ENCODE peak calls at places on chromosome 22, in eight cellular contexts. One of them, this sample, is unnamed.

GRCh38 chr22:29901354-29901753 is 18.4 kb downstream of the MTMR3 start:
- DNase-seq in H9: no peak
- DNase-seq in SK-N-SH: no peak
- DNase-seq in hepatocyte: no peak
- DNase-seq in mesendoderm: no peak
- DNase-seq in CD8-positive, alpha-beta memory T cell: no peak
- DNase-seq in ovary: no peak
- DNase-seq in stomach: no peak
- DNase-seq in this sample: no peak

GRCh38 chr22:21669026-21669425 is 3.2 kb downstream of the PPIL2 start:
- DNase-seq in SK-N-SH: no peak
- DNase-seq in hepatocyte: no peak
- DNase-seq in ovary: no peak
- DNase-seq in stomach: no peak
- DNase-seq in CD8-positive, alpha-beta memory T cell: no peak
- DNase-seq in mesendoderm: no peak
- DNase-seq in H9: no peak
- DNase-seq in this sample: no peak

GRCh38 chr22:42194104-42194851 is 63.7 kb upstream of the CYP2D6 start:
- DNase-seq in stomach: no peak
- DNase-seq in ovary: no peak
- DNase-seq in hepatocyte: no peak
- DNase-seq in mesendoderm: no peak
- DNase-seq in CD8-positive, alpha-beta memory T cell: no peak
- DNase-seq in SK-N-SH: no peak
- DNase-seq in H9: no peak
- DNase-seq in this sample: no peak

GRCh38 chr22:20062766-20063083 is 17.3 kb upstream of the DGCR8 start:
- DNase-seq in ovary: no peak
- DNase-seq in stomach: no peak
- DNase-seq in hepatocyte: peak; percentile 55
- DNase-seq in CD8-positive, alpha-beta memory T cell: no peak
- DNase-seq in mesendoderm: no peak
- DNase-seq in H9: no peak
- DNase-seq in SK-N-SH: no peak
- DNase-seq in this sample: no peak

GRCh38 chr22:27115816-27116256 is 458.4 kb downstream of the MIAT start:
- DNase-seq in hepatocyte: peak; percentile 67
- DNase-seq in mesendoderm: peak; percentile 93
- DNase-seq in H9: no peak
- DNase-seq in ovary: no peak
- DNase-seq in stomach: peak; percentile 52
- DNase-seq in CD8-positive, alpha-beta memory T cell: no peak
- DNase-seq in SK-N-SH: no peak
- DNase-seq in this sample: no peak

GRCh38 chr22:26642465-26643367 is 14.7 kb upstream of the MIAT start:
- DNase-seq in mesendoderm: peak; percentile 71
- DNase-seq in SK-N-SH: no peak
- DNase-seq in hepatocyte: no peak
- DNase-seq in H9: peak; percentile 77
- DNase-seq in CD8-positive, alpha-beta memory T cell: peak; percentile 56
- DNase-seq in stomach: peak; percentile 39
- DNase-seq in ovary: no peak
- DNase-seq in this sample: no peak

GRCh38 chr22:43554259-43554636 is 142.4 kb downstream of the MPPED1 start:
- DNase-seq in CD8-positive, alpha-beta memory T cell: no peak
- DNase-seq in mesendoderm: no peak
- DNase-seq in hepatocyte: no peak
- DNase-seq in stomach: no peak
- DNase-seq in SK-N-SH: no peak
- DNase-seq in ovary: no peak
- DNase-seq in H9: no peak
- DNase-seq in this sample: no peak

GRCh38 chr22:22123960-22124278 is 120.7 kb upstream of the VPREB1 start:
- DNase-seq in ovary: no peak
- DNase-seq in SK-N-SH: no peak
- DNase-seq in hepatocyte: no peak
- DNase-seq in mesendoderm: no peak
- DNase-seq in CD8-positive, alpha-beta memory T cell: no peak
- DNase-seq in H9: no peak
- DNase-seq in stomach: no peak
- DNase-seq in this sample: no peak

GRCh38 chr22:42769574-42770447 is 49.1 kb upstream of the A4GALT start:
- DNase-seq in ovary: peak; percentile 82
- DNase-seq in CD8-positive, alpha-beta memory T cell: no peak
- DNase-seq in stomach: peak; percentile 90
- DNase-seq in SK-N-SH: no peak
- DNase-seq in H9: no peak
- DNase-seq in mesendoderm: no peak
- DNase-seq in hepatocyte: peak; percentile 83
- DNase-seq in this sample: peak; percentile 52

GRCh38 chr22:19526702-19527111 is 2.5 kb upstream of the CLDN5 start:
- DNase-seq in hepatocyte: no peak
- DNase-seq in ovary: no peak
- DNase-seq in H9: no peak
- DNase-seq in CD8-positive, alpha-beta memory T cell: no peak
- DNase-seq in SK-N-SH: no peak
- DNase-seq in mesendoderm: no peak
- DNase-seq in stomach: no peak
- DNase-seq in this sample: no peak

GRCh38 chr22:44336962-44337657 is 24.4 kb upstream of the SHISAL1 start:
- DNase-seq in stomach: no peak
- DNase-seq in H9: no peak
- DNase-seq in CD8-positive, alpha-beta memory T cell: no peak
- DNase-seq in SK-N-SH: no peak
- DNase-seq in hepatocyte: no peak
- DNase-seq in ovary: no peak
- DNase-seq in mesendoderm: no peak
- DNase-seq in this sample: no peak

GRCh38 chr22:17964647-17965046 is 59.7 kb downstream of the MICAL3 start:
- DNase-seq in hepatocyte: no peak
- DNase-seq in SK-N-SH: no peak
- DNase-seq in stomach: no peak
- DNase-seq in mesendoderm: no peak
- DNase-seq in CD8-positive, alpha-beta memory T cell: no peak
- DNase-seq in H9: no peak
- DNase-seq in ovary: no peak
- DNase-seq in this sample: no peak

GRCh38 chr22:27400811-27401210 is 400.7 kb downstream of the MN1 start:
- DNase-seq in SK-N-SH: no peak
- DNase-seq in ovary: no peak
- DNase-seq in hepatocyte: no peak
- DNase-seq in H9: no peak
- DNase-seq in CD8-positive, alpha-beta memory T cell: no peak
- DNase-seq in mesendoderm: no peak
- DNase-seq in stomach: no peak
- DNase-seq in this sample: no peak

GRCh38 chr22:21587803-21588611 is 20.5 kb downstream of the UBE2L3 start:
- DNase-seq in stomach: no peak
- DNase-seq in CD8-positive, alpha-beta memory T cell: no peak
- DNase-seq in H9: no peak
- DNase-seq in hepatocyte: no peak
- DNase-seq in SK-N-SH: no peak
- DNase-seq in mesendoderm: no peak
- DNase-seq in ovary: no peak
- DNase-seq in this sample: no peak

GRCh38 chr22:20807315-20807752 is 33.4 kb downstream of the SERPIND1 start:
- DNase-seq in mesendoderm: peak; percentile 54
- DNase-seq in hepatocyte: peak; percentile 49
- DNase-seq in stomach: no peak
- DNase-seq in CD8-positive, alpha-beta memory T cell: no peak
- DNase-seq in SK-N-SH: no peak
- DNase-seq in H9: no peak
- DNase-seq in ovary: no peak
- DNase-seq in this sample: no peak

GRCh38 chr22:49103314-49104052 is 724.2 kb downstream of the BRD1 start:
- DNase-seq in SK-N-SH: peak; percentile 73
- DNase-seq in hepatocyte: no peak
- DNase-seq in stomach: no peak
- DNase-seq in mesendoderm: peak; percentile 26
- DNase-seq in CD8-positive, alpha-beta memory T cell: no peak
- DNase-seq in ovary: no peak
- DNase-seq in H9: no peak
- DNase-seq in this sample: no peak

GRCh38 chr22:44669725-44670027 is 32.3 kb upstream of the PRR5 start:
- DNase-seq in stomach: no peak
- DNase-seq in CD8-positive, alpha-beta memory T cell: no peak
- DNase-seq in hepatocyte: no peak
- DNase-seq in SK-N-SH: peak; percentile 69
- DNase-seq in mesendoderm: peak; percentile 46
- DNase-seq in H9: peak; percentile 62
- DNase-seq in ovary: no peak
- DNase-seq in this sample: no peak

GRCh38 chr22:50625131-50625567 is 2.8 kb downstream of the ARSA start:
- DNase-seq in SK-N-SH: no peak
- DNase-seq in stomach: no peak
- DNase-seq in hepatocyte: peak; percentile 4
- DNase-seq in mesendoderm: no peak
- DNase-seq in ovary: no peak
- DNase-seq in H9: no peak
- DNase-seq in CD8-positive, alpha-beta memory T cell: no peak
- DNase-seq in this sample: no peak

GRCh38 chr22:29431986-29432385 is 6.4 kb upstream of the RFPL1 start:
- DNase-seq in hepatocyte: peak; percentile 51
- DNase-seq in mesendoderm: peak; percentile 80
- DNase-seq in stomach: no peak
- DNase-seq in H9: no peak
- DNase-seq in SK-N-SH: no peak
- DNase-seq in CD8-positive, alpha-beta memory T cell: no peak
- DNase-seq in ovary: no peak
- DNase-seq in this sample: peak; percentile 57

DNA sequence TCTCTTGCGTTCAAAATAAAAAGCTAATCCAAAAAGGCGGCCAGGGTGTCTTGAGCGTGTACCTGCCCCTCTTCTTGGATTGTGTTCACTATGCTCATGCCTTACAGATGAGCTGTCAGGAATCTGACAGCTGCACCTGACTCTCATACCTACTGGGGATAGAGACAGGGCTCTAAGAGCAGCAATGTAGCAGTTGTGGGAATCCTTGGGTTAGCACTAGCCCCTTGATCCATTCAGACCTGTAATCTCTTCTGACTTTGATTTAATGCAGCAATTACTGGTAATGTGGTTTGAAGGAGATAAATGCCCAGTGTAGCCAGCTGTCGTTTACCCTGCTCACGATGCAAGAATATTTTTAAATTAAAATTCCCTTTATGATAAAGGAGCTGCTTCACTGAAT is 145.8 kb downstream of the APOL5 start:
- DNase-seq in ovary: no peak
- DNase-seq in mesendoderm: peak; percentile 35
- DNase-seq in hepatocyte: no peak
- DNase-seq in H9: no peak
- DNase-seq in SK-N-SH: peak; percentile 51
- DNase-seq in stomach: no peak
- DNase-seq in CD8-positive, alpha-beta memory T cell: no peak
- DNase-seq in this sample: no peak
- H3K4me1 ChIP-seq in ovary: peaks cover 12% of the 10 kb centered on the region
- H3K4me1 ChIP-seq in mesendoderm: peaks cover 4% of the 10 kb centered on the region
- H3K4me1 ChIP-seq in hepatocyte: peaks cover 14% of the 10 kb centered on the region
- H3K4me1 ChIP-seq in H9: peaks cover 4% of the 10 kb centered on the region
- H3K4me1 ChIP-seq in SK-N-SH: peaks cover 28% of the 10 kb centered on the region
- H3K4me1 ChIP-seq in stomach: peaks cover 5% of the 10 kb centered on the region
- H3K4me1 ChIP-seq in CD8-positive, alpha-beta memory T cell: no peaks in the 10 kb centered on the region
- H3K4me1 ChIP-seq in this sample: no peaks in the 10 kb centered on the region

GRCh38 chr22:31445642-31446041 is 44.0 kb downstream of the EIF4ENIF1 start:
- DNase-seq in H9: no peak
- DNase-seq in stomach: no peak
- DNase-seq in CD8-positive, alpha-beta memory T cell: no peak
- DNase-seq in hepatocyte: no peak
- DNase-seq in ovary: no peak
- DNase-seq in mesendoderm: no peak
- DNase-seq in SK-N-SH: no peak
- DNase-seq in this sample: no peak

GRCh38 chr22:31446767-31447166 is 42.9 kb downstream of the EIF4ENIF1 start:
- DNase-seq in hepatocyte: no peak
- DNase-seq in mesendoderm: no peak
- DNase-seq in stomach: no peak
- DNase-seq in H9: no peak
- DNase-seq in CD8-positive, alpha-beta memory T cell: no peak
- DNase-seq in ovary: no peak
- DNase-seq in SK-N-SH: no peak
- DNase-seq in this sample: no peak

GRCh38 chr22:31446208-31446607 is 43.4 kb downstream of the EIF4ENIF1 start:
- DNase-seq in mesendoderm: no peak
- DNase-seq in stomach: no peak
- DNase-seq in SK-N-SH: no peak
- DNase-seq in CD8-positive, alpha-beta memory T cell: no peak
- DNase-seq in H9: no peak
- DNase-seq in hepatocyte: no peak
- DNase-seq in ovary: no peak
- DNase-seq in this sample: no peak

GRCh38 chr22:31448382-31448781 is 41.3 kb downstream of the EIF4ENIF1 start:
- DNase-seq in ovary: no peak
- DNase-seq in stomach: no peak
- DNase-seq in hepatocyte: no peak
- DNase-seq in CD8-positive, alpha-beta memory T cell: no peak
- DNase-seq in H9: no peak
- DNase-seq in SK-N-SH: no peak
- DNase-seq in mesendoderm: no peak
- DNase-seq in this sample: no peak

GRCh38 chr22:31447337-31447736 is 42.3 kb downstream of the EIF4ENIF1 start:
- DNase-seq in CD8-positive, alpha-beta memory T cell: no peak
- DNase-seq in hepatocyte: no peak
- DNase-seq in mesendoderm: no peak
- DNase-seq in SK-N-SH: no peak
- DNase-seq in stomach: no peak
- DNase-seq in ovary: no peak
- DNase-seq in H9: no peak
- DNase-seq in this sample: no peak
- H3K4me1 ChIP-seq in CD8-positive, alpha-beta memory T cell: no peaks in the 10 kb centered on the region
- H3K4me1 ChIP-seq in hepatocyte: peaks cover 3% of the 10 kb centered on the region
- H3K4me1 ChIP-seq in mesendoderm: no peaks in the 10 kb centered on the region
- H3K4me1 ChIP-seq in SK-N-SH: no peaks in the 10 kb centered on the region
- H3K4me1 ChIP-seq in stomach: no peaks in the 10 kb centered on the region
- H3K4me1 ChIP-seq in ovary: peaks cover 2% of the 10 kb centered on the region
- H3K4me1 ChIP-seq in H9: no peaks in the 10 kb centered on the region
- H3K4me1 ChIP-seq in this sample: peaks cover 13% of the 10 kb centered on the region

GRCh38 chr22:37190262-37190780 is 2.3 kb upstream of the C1QTNF6 start:
- DNase-seq in stomach: no peak
- DNase-seq in SK-N-SH: no peak
- DNase-seq in CD8-positive, alpha-beta memory T cell: no peak
- DNase-seq in H9: no peak
- DNase-seq in ovary: no peak
- DNase-seq in mesendoderm: no peak
- DNase-seq in hepatocyte: no peak
- DNase-seq in this sample: no peak
- H3K4me1 ChIP-seq in stomach: peaks cover 43% of the 10 kb centered on the region
- H3K4me1 ChIP-seq in SK-N-SH: peaks cover 38% of the 10 kb centered on the region
- H3K4me1 ChIP-seq in CD8-positive, alpha-beta memory T cell: peaks cover 58% of the 10 kb centered on the region
- H3K4me1 ChIP-seq in H9: peaks cover 5% of the 10 kb centered on the region
- H3K4me1 ChIP-seq in ovary: peaks cover 13% of the 10 kb centered on the region
- H3K4me1 ChIP-seq in mesendoderm: peaks cover 9% of the 10 kb centered on the region
- H3K4me1 ChIP-seq in hepatocyte: peaks cover 43% of the 10 kb centered on the region
- H3K4me1 ChIP-seq in this sample: peaks cover 6% of the 10 kb centered on the region

GRCh38 chr22:38866024-38866398 is 6.0 kb downstream of the CBX6 start:
- DNase-seq in hepatocyte: no peak
- DNase-seq in H9: no peak
- DNase-seq in stomach: no peak
- DNase-seq in mesendoderm: no peak
- DNase-seq in ovary: peak; percentile 13
- DNase-seq in SK-N-SH: no peak
- DNase-seq in CD8-positive, alpha-beta memory T cell: no peak
- DNase-seq in this sample: no peak
- H3K4me1 ChIP-seq in hepatocyte: peaks cover 10% of the 10 kb centered on the region
- H3K4me1 ChIP-seq in H9: peaks cover 1% of the 10 kb centered on the region
- H3K4me1 ChIP-seq in stomach: peaks cover 63% of the 10 kb centered on the region
- H3K4me1 ChIP-seq in mesendoderm: peaks cover 2% of the 10 kb centered on the region
- H3K4me1 ChIP-seq in ovary: peaks cover 30% of the 10 kb centered on the region
- H3K4me1 ChIP-seq in SK-N-SH: peaks cover 3% of the 10 kb centered on the region
- H3K4me1 ChIP-seq in CD8-positive, alpha-beta memory T cell: peaks cover 26% of the 10 kb centered on the region
- H3K4me1 ChIP-seq in this sample: peaks cover 8% of the 10 kb centered on the region

This sample was measured in lung.